ENCODE peak calls at places on chromosomes 4 and X, in four cellular contexts. V is endothelial cell of umbilical vein, T is fibroblast of the aortic adventitia, C is osteocyte. X is an unnamed sample.

GRCh38 chr4:83599183-83599582 is 63.3 kb downstream of the GPAT3 start:
- DNase-seq in V (peak; percentile 22), T (peak; percentile 54), C (no peak), X (no peak)

GRCh38 chrX:120564925-120565324 is 4.2 kb upstream of the CUL4B start:
- DNase-seq in V (no peak), T (no peak), C (no peak), X (no peak)

GRCh38 chr4:168273838-168274237 is 44.7 kb downstream of the DDX60 start:
- DNase-seq in V (no peak), T (no peak), C (no peak), X (no peak)

GRCh38 chrX:74535211-74535621 is 79.2 kb downstream of the RLIM start:
- DNase-seq in V (no peak), T (peak; percentile 78), C (no peak), X (peak; percentile 50)

GRCh38 chrX:38985375-38985774 is 184.1 kb downstream of the MID1IP1 start:
- DNase-seq in V (peak; percentile 1), T (peak; percentile 20), C (no peak), X (no peak)

GRCh38 chrX:19616959-19617358 is 101.7 kb upstream of the MAP3K15 start:
- DNase-seq in V (no peak), T (peak; percentile 51), C (no peak), X (no peak)

GRCh38 chrX:92213781-92214180 is 434.6 kb downstream of the PCDH11X start:
- DNase-seq in V (no peak), T (no peak), C (no peak), X (no peak)

GRCh38 chr4:126727461-126727860 is 905.3 kb upstream of the INTU start:
- DNase-seq in V (peak; percentile 52), T (peak; percentile 27), C (no peak), X (no peak)

GRCh38 chrX:103608305-103608963 is 671 bp downstream of the TCEAL3 start:
- DNase-seq in V (no peak), T (no peak), C (no peak), X (no peak)

GRCh38 chrX:153969904-153970397 is 1.7 kb downstream of the HCFC1 start:
- DNase-seq in V (peak; percentile 23), T (peak; percentile 35), C (no peak), X (no peak)

GRCh38 chr4:118867311-118868067 is 21.2 kb upstream of the SYNPO2 start:
- DNase-seq in V (no peak), T (peak; percentile 82), C (no peak), X (no peak)

GRCh38 chrX:153662266-153662665 is 11.3 kb downstream of the PNCK start:
- DNase-seq in V (peak; percentile 39), T (peak; percentile 20), C (no peak), X (peak; percentile 60)

GRCh38 chrX:153494061-153494460 is 719 bp upstream of the BGN start:
- DNase-seq in V (no peak), T (peak; percentile 21), C (no peak), X (no peak)

GRCh38 chr4:41280010-41280409 is 23.3 kb downstream of the UCHL1 start:
- DNase-seq in V (no peak), T (peak; percentile 57), C (no peak), X (no peak)

GRCh38 chr4:112817933-112818921 is 181.3 kb downstream of the LARP7 start:
- DNase-seq in V (peak; percentile 27), T (peak; percentile 85), C (peak; percentile 86), X (peak; percentile 80)

GRCh38 chr4:24979554-24979953 is 51.2 kb downstream of the LGI2 start:
- DNase-seq in V (peak; percentile 96), T (peak; percentile 38), C (no peak), X (no peak)